ENCODE peak calls at places on chromosome 9, in five cellular contexts. One of them, this sample, is unnamed.

GRCh38 chr9:98867434-98868168 is 60.1 kb downstream of the GALNT12 start:
- DNase-seq in fibroblast of pulmonary artery: peak
- DNase-seq in DND-41: no peak
- DNase-seq in mesothelial cell of epicardium: no peak
- DNase-seq in omental fat pad: no peak
- DNase-seq in this sample: no peak

GRCh38 chr9:75133396-75133795 is 45.1 kb downstream of the OSTF1 start:
- DNase-seq in omental fat pad: no peak
- DNase-seq in DND-41: no peak
- DNase-seq in mesothelial cell of epicardium: no peak
- DNase-seq in fibroblast of pulmonary artery: no peak
- DNase-seq in this sample: no peak

GRCh38 chr9:82539126-82539525 is 523.8 kb downstream of the RASEF start:
- DNase-seq in omental fat pad: no peak
- DNase-seq in fibroblast of pulmonary artery: no peak
- DNase-seq in DND-41: no peak
- DNase-seq in mesothelial cell of epicardium: no peak
- DNase-seq in this sample: no peak

GRCh38 chr9:83466877-83467276 is 71.3 kb downstream of the FRMD3 start:
- DNase-seq in DND-41: no peak
- DNase-seq in mesothelial cell of epicardium: no peak
- DNase-seq in omental fat pad: no peak
- DNase-seq in fibroblast of pulmonary artery: no peak
- DNase-seq in this sample: no peak

GRCh38 chr9:118829334-118829733 is 539.9 kb downstream of the BRINP1 start:
- DNase-seq in fibroblast of pulmonary artery: no peak
- DNase-seq in mesothelial cell of epicardium: no peak
- DNase-seq in DND-41: no peak
- DNase-seq in omental fat pad: no peak
- DNase-seq in this sample: no peak

GRCh38 chr9:97660847-97661246 is 27.2 kb downstream of the NCBP1 start:
- DNase-seq in DND-41: no peak
- DNase-seq in fibroblast of pulmonary artery: no peak
- DNase-seq in omental fat pad: no peak
- DNase-seq in mesothelial cell of epicardium: no peak
- DNase-seq in this sample: no peak

GRCh38 chr9:129183495-129184308 is 5.6 kb upstream of the IER5L start:
- DNase-seq in omental fat pad: no peak
- DNase-seq in DND-41: no peak
- DNase-seq in fibroblast of pulmonary artery: no peak
- DNase-seq in mesothelial cell of epicardium: no peak
- DNase-seq in this sample: no peak

GRCh38 chr9:20848490-20848889 is 164.4 kb downstream of the FOCAD start:
- DNase-seq in omental fat pad: no peak
- DNase-seq in mesothelial cell of epicardium: no peak
- DNase-seq in DND-41: no peak
- DNase-seq in fibroblast of pulmonary artery: peak
- DNase-seq in this sample: no peak

GRCh38 chr9:14992516-14992915 is 82.3 kb upstream of the FREM1 start:
- DNase-seq in DND-41: peak
- DNase-seq in mesothelial cell of epicardium: no peak
- DNase-seq in fibroblast of pulmonary artery: no peak
- DNase-seq in omental fat pad: no peak
- DNase-seq in this sample: no peak

GRCh38 chr9:7094052-7094451 is 336.3 kb downstream of the KDM4C start:
- DNase-seq in mesothelial cell of epicardium: no peak
- DNase-seq in DND-41: no peak
- DNase-seq in omental fat pad: no peak
- DNase-seq in fibroblast of pulmonary artery: peak
- DNase-seq in this sample: no peak

GRCh38 chr9:23522952-23523351 is 303.1 kb downstream of the ELAVL2 start:
- DNase-seq in omental fat pad: no peak
- DNase-seq in mesothelial cell of epicardium: no peak
- DNase-seq in DND-41: no peak
- DNase-seq in fibroblast of pulmonary artery: no peak
- DNase-seq in this sample: no peak

DNA sequence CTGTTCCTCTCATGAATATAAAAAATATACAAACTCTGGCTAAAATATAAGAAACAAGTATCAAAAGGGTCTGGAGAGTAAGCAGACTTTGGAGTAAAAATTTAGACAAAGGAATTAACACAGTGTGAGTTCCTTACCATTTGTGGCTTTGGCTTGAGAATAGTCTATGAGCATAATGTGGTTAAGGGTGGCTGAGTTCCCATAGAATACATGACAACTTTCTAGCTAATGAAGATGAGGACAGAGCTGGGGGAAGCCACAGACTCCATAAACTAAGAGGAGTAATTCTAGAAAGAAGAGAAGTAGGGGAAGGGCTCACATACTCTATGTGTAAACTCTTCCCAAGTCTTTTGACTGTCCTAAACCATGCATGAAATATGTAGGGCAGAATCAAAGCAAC is 79.4 kb downstream of the CAAP1 start:
- DNase-seq in fibroblast of pulmonary artery: no peak
- DNase-seq in omental fat pad: no peak
- DNase-seq in mesothelial cell of epicardium: no peak
- DNase-seq in DND-41: no peak
- DNase-seq in this sample: no peak
- TF ChIP-seq CTCF in fibroblast of pulmonary artery: no peak
- TF ChIP-seq CTCF in omental fat pad: no peak
- TF ChIP-seq CTCF in mesothelial cell of epicardium: no peak
- TF ChIP-seq CTCF in DND-41: no peak
- TF ChIP-seq CTCF in this sample: no peak

GRCh38 chr9:124134526-124134925 is 123.0 kb downstream of the LHX2 start:
- DNase-seq in DND-41: no peak
- DNase-seq in omental fat pad: no peak
- DNase-seq in mesothelial cell of epicardium: no peak
- DNase-seq in fibroblast of pulmonary artery: no peak
- DNase-seq in this sample: no peak

GRCh38 chr9:124137944-124138335 is 119.8 kb upstream of the NEK6 start:
- DNase-seq in DND-41: no peak
- DNase-seq in omental fat pad: no peak
- DNase-seq in fibroblast of pulmonary artery: no peak
- DNase-seq in mesothelial cell of epicardium: no peak
- DNase-seq in this sample: no peak

GRCh38 chr9:124139001-124139400 is 118.7 kb upstream of the NEK6 start:
- DNase-seq in fibroblast of pulmonary artery: peak
- DNase-seq in mesothelial cell of epicardium: no peak
- DNase-seq in DND-41: no peak
- DNase-seq in omental fat pad: no peak
- DNase-seq in this sample: no peak

GRCh38 chr9:124135813-124136365 is 121.9 kb upstream of the NEK6 start:
- DNase-seq in DND-41: no peak
- DNase-seq in omental fat pad: no peak
- DNase-seq in fibroblast of pulmonary artery: no peak
- DNase-seq in mesothelial cell of epicardium: no peak
- DNase-seq in this sample: no peak

DNA sequence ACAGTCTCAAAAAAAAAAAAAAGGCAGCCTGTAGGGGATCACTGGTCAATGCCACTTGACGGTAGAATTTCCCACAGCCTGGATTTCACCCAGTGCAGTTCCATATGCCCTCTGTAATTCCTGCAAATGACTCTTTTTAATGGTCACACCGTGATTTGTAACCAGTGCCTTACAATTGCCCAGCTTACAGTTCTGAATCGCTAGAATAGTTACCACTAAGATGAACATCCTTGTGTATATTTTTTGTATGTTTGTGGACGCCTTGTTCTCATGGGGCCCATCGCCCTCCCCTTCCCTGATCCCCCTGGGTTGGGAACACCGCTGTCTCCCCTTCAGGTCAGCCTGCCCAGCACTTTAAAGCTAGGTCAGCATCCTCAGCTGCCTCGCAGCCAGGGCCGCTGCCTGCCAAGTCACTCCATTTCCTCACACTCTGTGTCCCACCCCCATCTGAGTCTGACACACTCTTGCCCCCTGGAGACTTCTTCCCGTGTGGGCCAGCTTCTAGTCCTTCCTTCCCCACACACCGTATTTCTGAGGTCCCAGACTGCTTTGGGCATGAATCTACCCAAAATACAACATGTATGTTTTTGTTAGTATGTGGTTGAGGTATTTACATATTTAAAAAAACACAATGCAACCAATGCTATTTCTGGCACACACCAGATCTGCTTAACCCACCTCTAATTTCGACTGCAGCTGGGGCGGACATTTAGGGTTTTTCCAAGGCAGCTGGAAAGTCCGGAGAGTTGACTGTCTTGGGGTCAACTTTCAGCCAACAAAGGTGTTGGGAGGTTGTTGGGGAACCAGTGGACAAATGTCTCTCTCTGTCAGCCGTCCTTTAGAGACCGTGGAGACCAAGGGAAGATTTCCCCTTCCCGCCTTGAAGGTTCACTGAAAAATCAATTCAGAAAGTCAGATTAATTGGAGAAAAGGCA is 120.5 kb upstream of the NEK6 start:
- DNase-seq in fibroblast of pulmonary artery: peak
- DNase-seq in DND-41: no peak
- DNase-seq in mesothelial cell of epicardium: no peak
- DNase-seq in omental fat pad: no peak
- DNase-seq in this sample: no peak
- TF ChIP-seq CTCF in fibroblast of pulmonary artery: no peak
- TF ChIP-seq CTCF in DND-41: no peak
- TF ChIP-seq CTCF in mesothelial cell of epicardium: no peak
- TF ChIP-seq CTCF in omental fat pad: no peak
- TF ChIP-seq CTCF in this sample: no peak

GRCh38 chr9:27787941-27788340 is 214.7 kb upstream of the C9orf72 start:
- DNase-seq in DND-41: no peak
- DNase-seq in fibroblast of pulmonary artery: peak
- DNase-seq in mesothelial cell of epicardium: no peak
- DNase-seq in omental fat pad: no peak
- DNase-seq in this sample: no peak
- TF ChIP-seq CTCF in DND-41: peak
- TF ChIP-seq CTCF in fibroblast of pulmonary artery: peak
- TF ChIP-seq CTCF in mesothelial cell of epicardium: no peak
- TF ChIP-seq CTCF in omental fat pad: no peak
- TF ChIP-seq CTCF in this sample: no peak

DNA sequence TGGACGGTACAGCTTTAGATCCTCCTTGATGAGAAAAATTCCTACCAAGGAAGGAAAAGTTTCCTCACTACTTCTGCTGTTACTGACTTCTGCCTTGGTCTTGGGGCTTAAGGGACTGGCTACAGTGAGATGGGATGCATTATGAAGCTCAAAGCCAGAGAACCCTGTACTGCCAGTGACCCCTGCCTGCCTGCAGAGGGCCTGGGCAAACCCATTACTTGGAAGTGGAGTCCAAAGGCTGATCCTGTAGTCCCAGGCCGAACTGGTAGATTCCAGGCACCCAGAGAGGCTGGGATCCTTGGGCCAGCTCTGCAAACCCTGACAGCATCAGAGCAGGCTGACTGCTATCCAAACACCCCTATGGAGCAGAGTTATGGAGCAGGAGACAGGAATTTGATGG is 25.7 kb upstream of the NR5A1 start:
- DNase-seq in omental fat pad: no peak
- DNase-seq in mesothelial cell of epicardium: no peak
- DNase-seq in DND-41: no peak
- DNase-seq in fibroblast of pulmonary artery: no peak
- DNase-seq in this sample: no peak
- TF ChIP-seq CTCF in omental fat pad: no peak
- TF ChIP-seq CTCF in mesothelial cell of epicardium: no peak
- TF ChIP-seq CTCF in DND-41: no peak
- TF ChIP-seq CTCF in fibroblast of pulmonary artery: peak
- TF ChIP-seq CTCF in this sample: no peak

This sample was measured in D721Med.